ENCODE peak calls at places on chromosome 3, in nine cellular contexts. One of them, this sample, is unnamed.

GRCh38 chr3:11847607-11848006 is 922 bp upstream of the TAMM41 start:
- DNase-seq in NCI-H146: peak; percentile 1
- DNase-seq in hepatic stellate cell: no peak
- DNase-seq in AG09309: no peak
- DNase-seq in activated CD8-positive, alpha-beta memory T cell treated with anti-CD3 and anti-CD28 coated beads for 1 hour: no peak
- DNase-seq in fibroblast of mammary gland: no peak
- DNase-seq in stimulated activated CD4-positive, alpha-beta T cell treated with anti-CD3 and anti-CD28 coated beads, Interleukin-4, amount 100 ng/mL, for 1 hour: no peak
- DNase-seq in EL: no peak
- DNase-seq in type B pancreatic cell: no peak
- DNase-seq in this sample: no peak

GRCh38 chr3:53490131-53490474 is 4.3 kb upstream of the CACNA1D start:
- DNase-seq in fibroblast of mammary gland: no peak
- DNase-seq in type B pancreatic cell: no peak
- DNase-seq in activated CD8-positive, alpha-beta memory T cell treated with anti-CD3 and anti-CD28 coated beads for 1 hour: no peak
- DNase-seq in AG09309: no peak
- DNase-seq in NCI-H146: no peak
- DNase-seq in EL: no peak
- DNase-seq in stimulated activated CD4-positive, alpha-beta T cell treated with anti-CD3 and anti-CD28 coated beads, Interleukin-4, amount 100 ng/mL, for 1 hour: no peak
- DNase-seq in hepatic stellate cell: no peak
- DNase-seq in this sample: no peak

GRCh38 chr3:45596290-45596791 is 1.8 kb downstream of the LIMD1 start:
- DNase-seq in NCI-H146: no peak
- DNase-seq in stimulated activated CD4-positive, alpha-beta T cell treated with anti-CD3 and anti-CD28 coated beads, Interleukin-4, amount 100 ng/mL, for 1 hour: no peak
- DNase-seq in type B pancreatic cell: no peak
- DNase-seq in hepatic stellate cell: no peak
- DNase-seq in activated CD8-positive, alpha-beta memory T cell treated with anti-CD3 and anti-CD28 coated beads for 1 hour: no peak
- DNase-seq in EL: no peak
- DNase-seq in AG09309: no peak
- DNase-seq in fibroblast of mammary gland: no peak
- DNase-seq in this sample: no peak

GRCh38 chr3:121992601-121993560 is 29.2 kb downstream of the ILDR1 start:
- DNase-seq in EL: no peak
- DNase-seq in fibroblast of mammary gland: no peak
- DNase-seq in type B pancreatic cell: no peak
- DNase-seq in NCI-H146: no peak
- DNase-seq in hepatic stellate cell: no peak
- DNase-seq in activated CD8-positive, alpha-beta memory T cell treated with anti-CD3 and anti-CD28 coated beads for 1 hour: no peak
- DNase-seq in stimulated activated CD4-positive, alpha-beta T cell treated with anti-CD3 and anti-CD28 coated beads, Interleukin-4, amount 100 ng/mL, for 1 hour: no peak
- DNase-seq in AG09309: no peak
- DNase-seq in this sample: no peak

GRCh38 chr3:127578168-127578567 is 12.4 kb downstream of the TPRA1 start:
- DNase-seq in activated CD8-positive, alpha-beta memory T cell treated with anti-CD3 and anti-CD28 coated beads for 1 hour: no peak
- DNase-seq in type B pancreatic cell: no peak
- DNase-seq in EL: no peak
- DNase-seq in AG09309: no peak
- DNase-seq in stimulated activated CD4-positive, alpha-beta T cell treated with anti-CD3 and anti-CD28 coated beads, Interleukin-4, amount 100 ng/mL, for 1 hour: no peak
- DNase-seq in hepatic stellate cell: no peak
- DNase-seq in fibroblast of mammary gland: no peak
- DNase-seq in NCI-H146: no peak
- DNase-seq in this sample: no peak

GRCh38 chr3:103794656-103795055 is 1359.8 kb downstream of the ZPLD1 start:
- DNase-seq in activated CD8-positive, alpha-beta memory T cell treated with anti-CD3 and anti-CD28 coated beads for 1 hour: no peak
- DNase-seq in type B pancreatic cell: no peak
- DNase-seq in AG09309: no peak
- DNase-seq in EL: no peak
- DNase-seq in fibroblast of mammary gland: no peak
- DNase-seq in NCI-H146: no peak
- DNase-seq in stimulated activated CD4-positive, alpha-beta T cell treated with anti-CD3 and anti-CD28 coated beads, Interleukin-4, amount 100 ng/mL, for 1 hour: no peak
- DNase-seq in hepatic stellate cell: no peak
- DNase-seq in this sample: no peak

GRCh38 chr3:14577897-14578296 is 37.8 kb upstream of the GRIP2 start:
- DNase-seq in stimulated activated CD4-positive, alpha-beta T cell treated with anti-CD3 and anti-CD28 coated beads, Interleukin-4, amount 100 ng/mL, for 1 hour: no peak
- DNase-seq in type B pancreatic cell: no peak
- DNase-seq in activated CD8-positive, alpha-beta memory T cell treated with anti-CD3 and anti-CD28 coated beads for 1 hour: no peak
- DNase-seq in NCI-H146: no peak
- DNase-seq in hepatic stellate cell: no peak
- DNase-seq in AG09309: no peak
- DNase-seq in fibroblast of mammary gland: no peak
- DNase-seq in EL: no peak
- DNase-seq in this sample: no peak

GRCh38 chr3:11553436-11554235 is 90.1 kb downstream of the VGLL4 start:
- DNase-seq in NCI-H146: no peak
- DNase-seq in fibroblast of mammary gland: peak; percentile 31
- DNase-seq in hepatic stellate cell: no peak
- DNase-seq in AG09309: no peak
- DNase-seq in EL: no peak
- DNase-seq in activated CD8-positive, alpha-beta memory T cell treated with anti-CD3 and anti-CD28 coated beads for 1 hour: no peak
- DNase-seq in type B pancreatic cell: no peak
- DNase-seq in stimulated activated CD4-positive, alpha-beta T cell treated with anti-CD3 and anti-CD28 coated beads, Interleukin-4, amount 100 ng/mL, for 1 hour: no peak
- DNase-seq in this sample: no peak

GRCh38 chr3:186493507-186493906 is 50.7 kb downstream of the CRYGS start:
- DNase-seq in activated CD8-positive, alpha-beta memory T cell treated with anti-CD3 and anti-CD28 coated beads for 1 hour: no peak
- DNase-seq in EL: no peak
- DNase-seq in hepatic stellate cell: peak; percentile 61
- DNase-seq in NCI-H146: no peak
- DNase-seq in AG09309: no peak
- DNase-seq in stimulated activated CD4-positive, alpha-beta T cell treated with anti-CD3 and anti-CD28 coated beads, Interleukin-4, amount 100 ng/mL, for 1 hour: no peak
- DNase-seq in fibroblast of mammary gland: no peak
- DNase-seq in type B pancreatic cell: no peak
- DNase-seq in this sample: no peak

GRCh38 chr3:111714305-111714704 is 119.2 kb upstream of the ZBED2 start:
- DNase-seq in AG09309: no peak
- DNase-seq in type B pancreatic cell: no peak
- DNase-seq in EL: peak; percentile 65
- DNase-seq in activated CD8-positive, alpha-beta memory T cell treated with anti-CD3 and anti-CD28 coated beads for 1 hour: no peak
- DNase-seq in NCI-H146: no peak
- DNase-seq in fibroblast of mammary gland: peak; percentile 40
- DNase-seq in hepatic stellate cell: no peak
- DNase-seq in stimulated activated CD4-positive, alpha-beta T cell treated with anti-CD3 and anti-CD28 coated beads, Interleukin-4, amount 100 ng/mL, for 1 hour: no peak
- DNase-seq in this sample: no peak

GRCh38 chr3:98333989-98334606 is 19.6 kb upstream of the OR5K4 start:
- DNase-seq in fibroblast of mammary gland: peak; percentile 61
- DNase-seq in stimulated activated CD4-positive, alpha-beta T cell treated with anti-CD3 and anti-CD28 coated beads, Interleukin-4, amount 100 ng/mL, for 1 hour: no peak
- DNase-seq in activated CD8-positive, alpha-beta memory T cell treated with anti-CD3 and anti-CD28 coated beads for 1 hour: no peak
- DNase-seq in hepatic stellate cell: no peak
- DNase-seq in EL: no peak
- DNase-seq in AG09309: no peak
- DNase-seq in type B pancreatic cell: no peak
- DNase-seq in NCI-H146: no peak
- DNase-seq in this sample: no peak

GRCh38 chr3:16090013-16090412 is 84.5 kb upstream of the GALNT15 start:
- DNase-seq in fibroblast of mammary gland: peak; percentile 99
- DNase-seq in type B pancreatic cell: no peak
- DNase-seq in activated CD8-positive, alpha-beta memory T cell treated with anti-CD3 and anti-CD28 coated beads for 1 hour: no peak
- DNase-seq in EL: peak; percentile 97
- DNase-seq in stimulated activated CD4-positive, alpha-beta T cell treated with anti-CD3 and anti-CD28 coated beads, Interleukin-4, amount 100 ng/mL, for 1 hour: no peak
- DNase-seq in hepatic stellate cell: peak; percentile 80
- DNase-seq in NCI-H146: no peak
- DNase-seq in AG09309: peak; percentile 89
- DNase-seq in this sample: no peak

GRCh38 chr3:51677358-51677757 is 6.3 kb downstream of the TEX264 start:
- DNase-seq in NCI-H146: no peak
- DNase-seq in activated CD8-positive, alpha-beta memory T cell treated with anti-CD3 and anti-CD28 coated beads for 1 hour: no peak
- DNase-seq in stimulated activated CD4-positive, alpha-beta T cell treated with anti-CD3 and anti-CD28 coated beads, Interleukin-4, amount 100 ng/mL, for 1 hour: no peak
- DNase-seq in EL: no peak
- DNase-seq in type B pancreatic cell: no peak
- DNase-seq in fibroblast of mammary gland: no peak
- DNase-seq in hepatic stellate cell: no peak
- DNase-seq in AG09309: no peak
- DNase-seq in this sample: no peak